ENCODE peak calls at places on chromosome 4, in six cellular contexts. One of them, this sample, is unnamed.

GRCh38 chr4:151519728-151520415 is 110.9 kb downstream of the FHIP1A start:
- DNase-seq in pancreas: no peak
- DNase-seq in hepatocyte: no peak
- DNase-seq in adrenal gland: no peak
- DNase-seq in astrocyte: no peak
- DNase-seq in uterus: no peak
- DNase-seq in this sample: no peak

GRCh38 chr4:74297556-74297955 is 10.7 kb upstream of the EPGN start:
- DNase-seq in pancreas: no peak
- DNase-seq in hepatocyte: no peak
- DNase-seq in adrenal gland: no peak
- DNase-seq in astrocyte: no peak
- DNase-seq in uterus: no peak
- DNase-seq in this sample: no peak

GRCh38 chr4:89708903-89709361 is 128.0 kb downstream of the SNCA start:
- DNase-seq in pancreas: no peak
- DNase-seq in hepatocyte: peak; percentile 10
- DNase-seq in adrenal gland: no peak
- DNase-seq in astrocyte: peak; percentile 55
- DNase-seq in uterus: no peak
- DNase-seq in this sample: peak; percentile 40

GRCh38 chr4:113109106-113109740 is 59.8 kb downstream of the ANK2 start:
- DNase-seq in pancreas: peak; percentile 15
- DNase-seq in hepatocyte: peak; percentile 50
- DNase-seq in adrenal gland: peak; percentile 6
- DNase-seq in astrocyte: no peak
- DNase-seq in uterus: no peak
- DNase-seq in this sample: no peak

GRCh38 chr4:145954924-145955339 is 16.3 kb upstream of the ZNF827 start:
- DNase-seq in pancreas: peak; percentile 58
- DNase-seq in hepatocyte: peak; percentile 47
- DNase-seq in adrenal gland: no peak
- DNase-seq in astrocyte: peak; percentile 98
- DNase-seq in uterus: no peak
- DNase-seq in this sample: no peak

GRCh38 chr4:2353222-2354107 is 65.0 kb downstream of the ZFYVE28 start:
- DNase-seq in pancreas: no peak
- DNase-seq in hepatocyte: no peak
- DNase-seq in adrenal gland: peak; percentile 3
- DNase-seq in astrocyte: no peak
- DNase-seq in uterus: no peak
- DNase-seq in this sample: peak; percentile 69

GRCh38 chr4:156686120-156686519 is 285.5 kb downstream of the PDGFC start:
- DNase-seq in pancreas: no peak
- DNase-seq in hepatocyte: peak; percentile 33
- DNase-seq in adrenal gland: no peak
- DNase-seq in astrocyte: peak; percentile 100
- DNase-seq in uterus: no peak
- DNase-seq in this sample: peak; percentile 63

GRCh38 chr4:148273501-148273986 is 168.7 kb downstream of the NR3C2 start:
- DNase-seq in pancreas: peak; percentile 42
- DNase-seq in hepatocyte: peak; percentile 18
- DNase-seq in adrenal gland: peak; percentile 85
- DNase-seq in astrocyte: no peak
- DNase-seq in uterus: no peak
- DNase-seq in this sample: no peak

GRCh38 chr4:84751707-84752106 is 168.8 kb downstream of the CDS1 start:
- DNase-seq in pancreas: no peak
- DNase-seq in hepatocyte: no peak
- DNase-seq in adrenal gland: no peak
- DNase-seq in astrocyte: no peak
- DNase-seq in uterus: no peak
- DNase-seq in this sample: no peak

GRCh38 chr4:139704915-139705485 is 39.4 kb downstream of the MGST2 start:
- DNase-seq in pancreas: no peak
- DNase-seq in hepatocyte: no peak
- DNase-seq in adrenal gland: no peak
- DNase-seq in astrocyte: peak; percentile 24
- DNase-seq in uterus: no peak
- DNase-seq in this sample: peak; percentile 31

GRCh38 chr4:5742388-5742787 is 31.4 kb downstream of the EVC start:
- DNase-seq in pancreas: no peak
- DNase-seq in hepatocyte: no peak
- DNase-seq in adrenal gland: no peak
- DNase-seq in astrocyte: no peak
- DNase-seq in uterus: no peak
- DNase-seq in this sample: no peak

GRCh38 chr4:137267024-137267423 is 265.3 kb downstream of the PCDH18 start:
- DNase-seq in pancreas: no peak
- DNase-seq in hepatocyte: no peak
- DNase-seq in adrenal gland: no peak
- DNase-seq in astrocyte: peak; percentile 76
- DNase-seq in uterus: no peak
- DNase-seq in this sample: peak; percentile 62

GRCh38 chr4:634599-634985 is 9.2 kb downstream of the PDE6B start:
- DNase-seq in pancreas: no peak
- DNase-seq in hepatocyte: no peak
- DNase-seq in adrenal gland: no peak
- DNase-seq in astrocyte: no peak
- DNase-seq in uterus: no peak
- DNase-seq in this sample: no peak

GRCh38 chr4:98771959-98772619 is 113.7 kb upstream of the TSPAN5 start:
- DNase-seq in pancreas: no peak
- DNase-seq in hepatocyte: peak; percentile 24
- DNase-seq in adrenal gland: no peak
- DNase-seq in astrocyte: no peak
- DNase-seq in uterus: no peak
- DNase-seq in this sample: no peak

GRCh38 chr4:53432528-53433424 is 55.3 kb downstream of the FIP1L1 start:
- DNase-seq in pancreas: no peak
- DNase-seq in hepatocyte: no peak
- DNase-seq in adrenal gland: no peak
- DNase-seq in astrocyte: no peak
- DNase-seq in uterus: no peak
- DNase-seq in this sample: no peak

GRCh38 chr4:63269156-63269555 is 1140.1 kb downstream of the TECRL start:
- DNase-seq in pancreas: no peak
- DNase-seq in hepatocyte: no peak
- DNase-seq in adrenal gland: no peak
- DNase-seq in astrocyte: no peak
- DNase-seq in uterus: no peak
- DNase-seq in this sample: no peak

GRCh38 chr4:88219099-88219498 is 60.7 kb upstream of the ABCG2 start:
- DNase-seq in pancreas: no peak
- DNase-seq in hepatocyte: peak; percentile 70
- DNase-seq in adrenal gland: no peak
- DNase-seq in astrocyte: peak; percentile 30
- DNase-seq in uterus: no peak
- DNase-seq in this sample: peak; percentile 68

GRCh38 chr4:80268081-80268823 is 1.8 kb downstream of the FGF5 start:
- DNase-seq in pancreas: no peak
- DNase-seq in hepatocyte: peak; percentile 13
- DNase-seq in adrenal gland: no peak
- DNase-seq in astrocyte: peak; percentile 47
- DNase-seq in uterus: no peak
- DNase-seq in this sample: peak; percentile 2

GRCh38 chr4:80610845-80611244 is 275.3 kb downstream of the CFAP299 start:
- DNase-seq in pancreas: no peak
- DNase-seq in hepatocyte: peak; percentile 7
- DNase-seq in adrenal gland: no peak
- DNase-seq in astrocyte: peak; percentile 47
- DNase-seq in uterus: no peak
- DNase-seq in this sample: peak; percentile 25

GRCh38 chr4:2823671-2824328 is 19.8 kb upstream of the ADD1 start:
- DNase-seq in pancreas: no peak
- DNase-seq in hepatocyte: no peak
- DNase-seq in adrenal gland: no peak
- DNase-seq in astrocyte: no peak
- DNase-seq in uterus: no peak
- DNase-seq in this sample: no peak

GRCh38 chr4:127975121-127975770 is 10.0 kb downstream of the ABHD18 start:
- DNase-seq in pancreas: no peak
- DNase-seq in hepatocyte: no peak
- DNase-seq in adrenal gland: no peak
- DNase-seq in astrocyte: peak; percentile 7
- DNase-seq in uterus: no peak
- DNase-seq in this sample: no peak

GRCh38 chr4:88737304-88738015 is 39.8 kb upstream of the NAP1L5 start:
- DNase-seq in pancreas: peak; percentile 26
- DNase-seq in hepatocyte: peak; percentile 30
- DNase-seq in adrenal gland: no peak
- DNase-seq in astrocyte: peak; percentile 84
- DNase-seq in uterus: peak; percentile 78
- DNase-seq in this sample: no peak

GRCh38 chr4:164623099-164623498 is 130.8 kb upstream of the SMIM31 start:
- DNase-seq in pancreas: no peak
- DNase-seq in hepatocyte: no peak
- DNase-seq in adrenal gland: no peak
- DNase-seq in astrocyte: no peak
- DNase-seq in uterus: no peak
- DNase-seq in this sample: no peak

GRCh38 chr4:1201851-1202525 is 29.6 kb upstream of the SPON2 start:
- DNase-seq in pancreas: peak; percentile 16
- DNase-seq in hepatocyte: peak; percentile 69
- DNase-seq in adrenal gland: peak; percentile 72
- DNase-seq in astrocyte: peak; percentile 61
- DNase-seq in uterus: peak; percentile 90
- DNase-seq in this sample: no peak

GRCh38 chr4:21577066-21577465 is 371.5 kb downstream of the KCNIP4 start:
- DNase-seq in pancreas: no peak
- DNase-seq in hepatocyte: no peak
- DNase-seq in adrenal gland: no peak
- DNase-seq in astrocyte: no peak
- DNase-seq in uterus: no peak
- DNase-seq in this sample: no peak

GRCh38 chr4:171813195-171813955 is at the start of gene GALNTL6:
- DNase-seq in pancreas: no peak
- DNase-seq in hepatocyte: peak; percentile 43
- DNase-seq in adrenal gland: no peak
- DNase-seq in astrocyte: peak; percentile 3
- DNase-seq in uterus: no peak
- DNase-seq in this sample: peak; percentile 4

GRCh38 chr4:3286335-3287175 is 6.3 kb upstream of the RGS12 start:
- DNase-seq in pancreas: peak; percentile 6
- DNase-seq in hepatocyte: no peak
- DNase-seq in adrenal gland: no peak
- DNase-seq in astrocyte: no peak
- DNase-seq in uterus: no peak
- DNase-seq in this sample: no peak

GRCh38 chr4:182089326-182089725 is 153.9 kb upstream of the TENM3 start:
- DNase-seq in pancreas: peak; percentile 28
- DNase-seq in hepatocyte: no peak
- DNase-seq in adrenal gland: no peak
- DNase-seq in astrocyte: no peak
- DNase-seq in uterus: no peak
- DNase-seq in this sample: no peak

DNA sequence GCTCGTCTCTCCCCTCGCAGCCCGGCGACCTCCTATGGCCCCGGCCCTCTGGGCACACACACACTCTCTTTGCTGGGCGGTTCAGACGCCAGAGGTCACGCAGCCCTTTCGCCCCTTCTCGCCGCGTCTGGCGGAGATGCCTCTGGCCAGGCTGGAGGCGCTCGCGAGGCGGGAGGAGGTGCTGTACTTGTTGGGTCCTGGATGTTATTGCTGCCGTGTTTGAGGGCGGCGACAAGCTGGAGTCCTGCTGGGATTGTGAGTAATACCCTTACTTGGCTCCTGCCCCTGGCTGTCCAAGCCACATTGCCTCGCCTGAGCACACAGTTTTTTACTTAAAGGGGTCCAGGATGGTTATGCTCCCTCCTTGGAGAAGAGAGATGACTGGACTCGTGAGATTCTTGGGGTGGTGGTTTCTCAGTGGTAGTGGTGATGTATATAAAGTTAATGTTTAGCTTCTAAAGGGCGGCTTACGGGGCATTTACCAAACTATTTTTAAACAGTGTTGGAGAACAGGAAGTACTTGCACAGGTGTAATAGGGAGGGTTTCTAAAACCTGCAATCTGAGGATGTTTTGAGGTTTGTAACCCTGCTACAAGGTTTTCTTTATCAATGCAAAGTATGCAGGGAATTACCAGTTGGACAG is 572 bp downstream of the USP53 start:
- DNase-seq in pancreas: peak; percentile 89
- DNase-seq in hepatocyte: peak; percentile 90
- DNase-seq in adrenal gland: peak; percentile 93
- DNase-seq in astrocyte: peak; percentile 92
- DNase-seq in uterus: peak; percentile 86
- DNase-seq in this sample: peak; percentile 95
- TF ChIP-seq CTCF in pancreas: no peak
- TF ChIP-seq CTCF in hepatocyte: peak; percentile 28
- TF ChIP-seq CTCF in adrenal gland: no peak
- TF ChIP-seq CTCF in astrocyte: peak; percentile 18
- TF ChIP-seq CTCF in uterus: no peak
- TF ChIP-seq CTCF in this sample: peak; percentile 45

GRCh38 chr4:176839656-176840055 is 46.9 kb upstream of the VEGFC start:
- DNase-seq in pancreas: no peak
- DNase-seq in hepatocyte: no peak
- DNase-seq in adrenal gland: no peak
- DNase-seq in astrocyte: no peak
- DNase-seq in uterus: no peak
- DNase-seq in this sample: no peak
- H3K4me3 ChIP-seq in pancreas: no peak overlapping the region
- H3K4me3 ChIP-seq in hepatocyte: no peak overlapping the region
- H3K4me3 ChIP-seq in adrenal gland: no peak overlapping the region
- H3K4me3 ChIP-seq in astrocyte: no peak overlapping the region
- H3K4me3 ChIP-seq in uterus: no peak overlapping the region
- H3K4me3 ChIP-seq in this sample: no peak overlapping the region

DNA sequence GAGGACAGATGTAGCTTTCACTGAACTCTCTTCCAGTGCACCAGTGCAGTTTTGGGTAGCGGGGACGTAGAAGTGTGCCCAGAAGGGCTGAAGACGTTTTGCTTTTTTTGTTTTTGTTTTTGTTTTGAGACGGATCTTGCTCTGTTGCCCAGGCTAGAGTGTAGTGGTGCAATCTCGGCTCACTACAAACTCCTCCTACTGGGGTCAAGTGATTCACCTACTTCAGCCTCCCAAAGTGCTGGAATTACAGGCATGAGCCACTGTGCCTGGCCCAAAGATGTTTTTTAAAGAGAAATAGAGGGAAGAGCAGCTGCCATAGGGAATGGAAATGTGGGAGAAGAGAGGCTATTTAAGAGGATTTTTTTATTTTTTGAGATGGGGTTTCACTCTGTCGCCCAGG is 74.4 kb upstream of the ACSL1 start:
- DNase-seq in pancreas: no peak
- DNase-seq in hepatocyte: no peak
- DNase-seq in adrenal gland: no peak
- DNase-seq in astrocyte: no peak
- DNase-seq in uterus: no peak
- DNase-seq in this sample: no peak
- H3K27ac ChIP-seq in pancreas: no peak overlapping the region
- H3K27ac ChIP-seq in hepatocyte: no peak overlapping the region
- H3K27ac ChIP-seq in adrenal gland: no peak overlapping the region
- H3K27ac ChIP-seq in astrocyte: no peak overlapping the region
- H3K27ac ChIP-seq in uterus: no peak overlapping the region
- H3K27ac ChIP-seq in this sample: no peak overlapping the region

DNA sequence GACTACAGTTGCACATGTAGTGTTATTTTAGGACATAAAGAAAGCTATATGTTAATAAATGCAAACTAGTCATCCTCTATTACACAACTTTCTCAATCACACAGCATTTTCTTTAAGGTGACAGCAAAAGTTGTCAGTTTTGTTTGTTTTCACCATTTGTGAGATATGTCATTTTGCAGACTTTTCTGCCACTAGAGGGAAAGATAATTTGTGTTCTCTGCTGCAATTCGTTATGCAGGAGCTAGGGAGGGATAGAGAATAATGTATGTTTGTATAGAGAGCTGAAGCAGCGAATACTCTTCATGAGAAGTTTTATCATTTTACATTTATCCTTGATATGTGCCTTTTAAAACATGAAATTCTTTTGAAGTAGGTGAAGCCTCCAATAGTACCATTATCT is 670.6 kb upstream of the ATOH1 start:
- DNase-seq in pancreas: no peak
- DNase-seq in hepatocyte: no peak
- DNase-seq in adrenal gland: no peak
- DNase-seq in astrocyte: no peak
- DNase-seq in uterus: no peak
- DNase-seq in this sample: peak; percentile 3
- TF ChIP-seq CTCF in pancreas: no peak
- TF ChIP-seq CTCF in hepatocyte: peak; percentile 19
- TF ChIP-seq CTCF in adrenal gland: no peak
- TF ChIP-seq CTCF in astrocyte: no peak
- TF ChIP-seq CTCF in uterus: no peak
- TF ChIP-seq CTCF in this sample: no peak

This sample was measured in cardiac muscle cell.